ENCODE peak calls at places on chromosomes 7 and 10, in ten cellular contexts. G is lower lobe of right lung, K is ovary, J is SJCRH30, Y is pancreas, M is HCT116, L is heart left ventricle, F is body of pancreas, W is cardiac muscle cell, Z is left ventricle myocardium inferior. S is an unnamed sample.

GRCh38 chr7:2862831-2863361 is 18.8 kb upstream of the GNA12 start:
- DNase-seq in L (no peak), K (peak; percentile 54), J (peak; percentile 41), M (no peak), G (no peak), Y (no peak), F (no peak), Z (no peak), W (no peak), S (peak; percentile 95)

GRCh38 chr7:43758861-43759683 is 592 bp downstream of the BLVRA start:
- DNase-seq in Y (peak; percentile 34), G (peak; percentile 68), W (peak; percentile 67), J (peak; percentile 67), L (no peak), F (peak; percentile 24), M (no peak), Z (no peak), K (peak; percentile 48), S (peak; percentile 46)

GRCh38 chr10:46293832-46294640 is 7.2 kb downstream of the ANTXRL start:
- DNase-seq in Z (no peak), G (no peak), F (no peak), W (no peak), M (no peak), K (no peak), J (no peak), L (no peak), Y (no peak), S (no peak)

GRCh38 chr10:4407783-4408182 is 418.2 kb upstream of the AKR1E2 start:
- DNase-seq in M (peak; percentile 34), W (no peak), K (no peak), Z (no peak), J (no peak), G (no peak), L (no peak), Y (no peak), F (no peak), S (peak; percentile 50)

GRCh38 chr10:86204421-86205045 is 162.1 kb downstream of the GRID1 start:
- DNase-seq in W (no peak), M (no peak), J (no peak), Y (no peak), Z (no peak), G (no peak), L (no peak), F (no peak), K (no peak), S (no peak)

GRCh38 chr7:115306541-115306940 is 384.6 kb downstream of the MDFIC start:
- DNase-seq in Y (no peak), W (no peak), F (no peak), M (no peak), K (no peak), L (no peak), Z (no peak), J (no peak), G (no peak), S (no peak)

GRCh38 chr7:105496501-105496900 is 25.6 kb downstream of the PUS7 start:
- DNase-seq in Z (no peak), M (no peak), F (no peak), G (no peak), W (no peak), Y (no peak), K (no peak), J (no peak), L (no peak), S (peak; percentile 11)

GRCh38 chr10:963613-964012 is 24.6 kb upstream of the GTPBP4 start:
- DNase-seq in F (no peak), L (no peak), G (no peak), J (no peak), Z (no peak), W (no peak), Y (no peak), M (no peak), K (no peak), S (no peak)

GRCh38 chr10:17713133-17713532 is 38.9 kb upstream of the TMEM236 start:
- DNase-seq in Z (no peak), J (no peak), G (no peak), K (no peak), Y (no peak), M (no peak), L (no peak), F (no peak), W (no peak), S (no peak)

GRCh38 chr7:78022165-78022564 is 223.6 kb downstream of the PHTF2 start:
- DNase-seq in L (no peak), J (no peak), F (no peak), M (no peak), Z (no peak), G (no peak), Y (no peak), K (no peak), W (no peak), S (no peak)

GRCh38 chr10:133325392-133325760 is 11.3 kb downstream of the CALY start:
- DNase-seq in F (no peak), J (no peak), L (no peak), M (no peak), W (peak; percentile 43), Y (no peak), K (no peak), Z (no peak), G (peak; percentile 41), S (no peak)

GRCh38 chr7:24284699-24285506 is 913 bp downstream of the NPY start:
- DNase-seq in F (no peak), G (no peak), L (no peak), Y (no peak), W (peak; percentile 53), M (no peak), J (no peak), K (no peak), Z (no peak), S (no peak)

GRCh38 chr10:86360657-86361056 is 5.9 kb downstream of the GRID1 start:
- DNase-seq in W (no peak), J (no peak), G (no peak), Z (no peak), M (no peak), Y (no peak), L (no peak), K (no peak), F (no peak), S (no peak)

GRCh38 chr10:58385784-58386112 is 538 bp downstream of the TFAM start:
- DNase-seq in Z (no peak), F (peak; percentile 19), J (peak; percentile 46), G (peak; percentile 51), L (peak; percentile 10), W (peak; percentile 64), M (no peak), Y (peak; percentile 18), K (no peak), S (peak; percentile 9)

GRCh38 chr10:76882245-76882644 is 755.4 kb downstream of the KCNMA1 start:
- DNase-seq in K (no peak), L (no peak), M (no peak), F (no peak), Y (no peak), Z (no peak), G (peak; percentile 47), J (no peak), W (no peak), S (peak; percentile 7)

GRCh38 chr7:28681693-28682092 is 269.4 kb downstream of the CREB5 start:
- DNase-seq in Z (no peak), W (no peak), J (no peak), K (no peak), F (no peak), M (no peak), Y (no peak), G (no peak), L (no peak), S (no peak)

GRCh38 chr10:79274279-79275104 is 72.8 kb upstream of the PPIF start:
- DNase-seq in Z (peak; percentile 89), J (no peak), K (no peak), W (peak; percentile 35), F (peak; percentile 56), M (no peak), G (peak; percentile 84), Y (peak; percentile 67), L (peak; percentile 87), S (peak; percentile 72)

GRCh38 chr7:23520582-23520981 is 11.2 kb downstream of the TRA2A start:
- DNase-seq in J (peak; percentile 12), K (no peak), G (no peak), W (no peak), M (no peak), F (no peak), Z (no peak), Y (no peak), L (no peak), S (no peak)

GRCh38 chr7:128266891-128267839 is 26.1 kb downstream of the LEP start:
- DNase-seq in Z (peak; percentile 54), M (no peak), L (peak; percentile 22), G (no peak), F (peak; percentile 62), K (peak; percentile 81), W (peak; percentile 17), J (peak; percentile 85), Y (peak; percentile 64), S (peak; percentile 70)

GRCh38 chr10:37972396-37972795 is 4.1 kb downstream of the ZNF25 start:
- DNase-seq in Y (no peak), K (no peak), M (no peak), Z (no peak), F (no peak), G (no peak), W (no peak), L (no peak), J (no peak), S (no peak)
- H3K9me3 ChIP-seq in Y (no peaks in the 10 kb centered on the region), K (no peaks in the 10 kb centered on the region), M (no peaks in the 10 kb centered on the region), Z (peaks cover 5% of the 10 kb centered on the region), F (no peaks in the 10 kb centered on the region), G (no peaks in the 10 kb centered on the region), W (peaks cover 3% of the 10 kb centered on the region), L (peaks cover 2% of the 10 kb centered on the region), J (no peaks in the 10 kb centered on the region), S (no peaks in the 10 kb centered on the region)

DNA sequence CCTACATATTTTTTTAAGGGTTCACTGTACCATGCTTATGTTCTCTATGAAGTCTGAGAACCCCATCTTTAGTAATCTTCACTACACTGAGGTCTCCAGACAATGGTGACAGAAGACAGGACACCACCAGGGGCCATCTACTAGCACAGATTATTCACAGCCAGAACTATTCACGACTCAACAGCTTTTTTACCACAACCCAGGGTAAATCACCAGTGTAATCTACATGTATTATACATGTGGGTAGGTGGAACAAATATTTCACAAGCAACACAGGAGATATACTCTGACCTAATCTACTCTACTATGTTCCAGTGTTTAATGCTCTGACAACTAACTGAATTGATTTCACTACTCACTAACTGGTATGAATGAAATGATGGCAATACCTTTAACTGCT is 136.1 kb downstream of the ELMO1 start:
- DNase-seq in J (no peak), W (no peak), M (no peak), K (no peak), L (no peak), Y (no peak), Z (no peak), F (no peak), G (no peak), S (no peak)
- H3K27ac ChIP-seq in J (peak overlapping the region; percentile 75), W (no peak overlapping the region), M (no peak overlapping the region), K (no peak overlapping the region), L (no peak overlapping the region), Y (no peak overlapping the region), Z (no peak overlapping the region), F (no peak overlapping the region), G (no peak overlapping the region), S (no peak overlapping the region)

GRCh38 chr7:135971366-135971725 is 5.8 kb downstream of the MTPN start:
- DNase-seq in K (no peak), G (no peak), Z (no peak), F (no peak), Y (no peak), M (no peak), J (no peak), L (no peak), W (no peak), S (no peak)
- H3K4me3 ChIP-seq in K (no peak overlapping the region), G (no peak overlapping the region), Z (no peak overlapping the region), F (no peak overlapping the region), Y (no peak overlapping the region), M (no peak overlapping the region), J (no peak overlapping the region), L (no peak overlapping the region), W (no peak overlapping the region), S (no peak overlapping the region)

GRCh38 chr7:63931985-63932577 is 66.6 kb upstream of the ZNF722 start:
- DNase-seq in G (no peak), K (no peak), M (no peak), F (no peak), J (no peak), L (no peak), Z (no peak), Y (no peak), W (no peak), S (no peak)
- H3K9me3 ChIP-seq in G (peaks cover 5% of the 10 kb centered on the region), K (no peaks in the 10 kb centered on the region), M (peaks cover 9% of the 10 kb centered on the region), F (no peaks in the 10 kb centered on the region), J (no peaks in the 10 kb centered on the region), L (peaks cover 7% of the 10 kb centered on the region), Z (peaks cover 26% of the 10 kb centered on the region), Y (no peaks in the 10 kb centered on the region), W (peaks cover 4% of the 10 kb centered on the region), S (no peaks in the 10 kb centered on the region)

S was measured in fibroblast of lung.